ENCODE peak calls at places on chromosomes 7 and 10, in four cellular contexts. R, L, M and K are unnamed samples.

GRCh38 chr7:46871516-46871915 is 710.4 kb downstream of the TNS3 start:
- DNase-seq in R (no peak), L (no peak), M (no peak), K (no peak)

GRCh38 chr7:117588352-117588794 is 108.5 kb downstream of the CFTR start:
- DNase-seq in M (no peak), R (peak; percentile 59), L (no peak), K (no peak)

GRCh38 chr7:99372275-99373085 is 2.0 kb upstream of the ARPC1B start:
- DNase-seq in R (peak; percentile 58), L (no peak), M (no peak), K (no peak)

GRCh38 chr7:41107938-41108448 is 594.9 kb downstream of the INHBA start:
- DNase-seq in L (no peak), M (no peak), R (no peak), K (no peak)

GRCh38 chr7:121003986-121004685 is 15.6 kb downstream of the CPED1 start:
- DNase-seq in M (no peak), L (no peak), R (no peak), K (no peak)

GRCh38 chr7:18202315-18203045 is 174.8 kb upstream of the PRPS1L1 start:
- DNase-seq in L (no peak), R (no peak), M (no peak), K (no peak)

GRCh38 chr10:58513189-58514101 is 773 bp downstream of the BICC1 start:
- DNase-seq in M (no peak), R (peak; percentile 92), L (no peak), K (no peak)

GRCh38 chr10:71746344-71747037 is 26.8 kb downstream of the VSIR start:
- DNase-seq in R (peak; percentile 42), L (no peak), M (no peak), K (no peak)

GRCh38 chr10:15325243-15326002 is 45.7 kb downstream of the FAM171A1 start:
- DNase-seq in R (peak; percentile 86), M (no peak), L (no peak), K (no peak)

GRCh38 chr7:24764972-24765744 is 7.9 kb upstream of the GSDME start:
- DNase-seq in L (no peak), R (peak; percentile 35), M (no peak), K (no peak)

GRCh38 chr7:46852795-46853194 is 729.1 kb downstream of the TNS3 start:
- DNase-seq in R (no peak), L (no peak), M (no peak), K (no peak)